ENCODE peak calls at places on chromosomes 3 and 15, in seven cellular contexts. One of them, this sample, is unnamed.

GRCh38 chr3:174859109-174859735 is at the start of gene NAALADL2:
- DNase-seq in KBM-7: no peak
- DNase-seq in RWPE1: no peak
- DNase-seq in stomach: no peak
- DNase-seq in sigmoid colon: no peak
- DNase-seq in substantia nigra: no peak
- DNase-seq in effector CD4-positive, alpha-beta T cell: no peak
- DNase-seq in this sample: no peak

GRCh38 chr3:62659660-62660059 is 215.6 kb downstream of the CADPS start:
- DNase-seq in KBM-7: no peak
- DNase-seq in RWPE1: no peak
- DNase-seq in stomach: no peak
- DNase-seq in sigmoid colon: no peak
- DNase-seq in substantia nigra: no peak
- DNase-seq in effector CD4-positive, alpha-beta T cell: no peak
- DNase-seq in this sample: no peak

GRCh38 chr15:38217181-38217580 is 35.5 kb upstream of the SPRED1 start:
- DNase-seq in KBM-7: no peak
- DNase-seq in RWPE1: peak
- DNase-seq in stomach: no peak
- DNase-seq in sigmoid colon: no peak
- DNase-seq in substantia nigra: no peak
- DNase-seq in effector CD4-positive, alpha-beta T cell: no peak
- DNase-seq in this sample: no peak

GRCh38 chr3:33044676-33045075 is 52.3 kb downstream of the GLB1 start:
- DNase-seq in KBM-7: no peak
- DNase-seq in RWPE1: no peak
- DNase-seq in stomach: no peak
- DNase-seq in sigmoid colon: no peak
- DNase-seq in substantia nigra: no peak
- DNase-seq in effector CD4-positive, alpha-beta T cell: peak
- DNase-seq in this sample: no peak

GRCh38 chr3:33401781-33402180 is 38.4 kb downstream of the UBP1 start:
- DNase-seq in KBM-7: no peak
- DNase-seq in RWPE1: no peak
- DNase-seq in stomach: no peak
- DNase-seq in sigmoid colon: no peak
- DNase-seq in substantia nigra: no peak
- DNase-seq in effector CD4-positive, alpha-beta T cell: no peak
- DNase-seq in this sample: no peak

GRCh38 chr3:47348411-47349154 is 32.2 kb upstream of the PTPN23 start:
- DNase-seq in KBM-7: no peak
- DNase-seq in RWPE1: no peak
- DNase-seq in stomach: no peak
- DNase-seq in sigmoid colon: peak
- DNase-seq in substantia nigra: no peak
- DNase-seq in effector CD4-positive, alpha-beta T cell: no peak
- DNase-seq in this sample: no peak

GRCh38 chr3:150232992-150233451 is 175.1 kb upstream of the TSC22D2 start:
- DNase-seq in KBM-7: no peak
- DNase-seq in RWPE1: peak
- DNase-seq in stomach: peak
- DNase-seq in sigmoid colon: no peak
- DNase-seq in substantia nigra: no peak
- DNase-seq in effector CD4-positive, alpha-beta T cell: no peak
- DNase-seq in this sample: no peak

GRCh38 chr3:23162939-23163338 is 40.2 kb upstream of the UBE2E2 start:
- DNase-seq in KBM-7: no peak
- DNase-seq in RWPE1: no peak
- DNase-seq in stomach: no peak
- DNase-seq in sigmoid colon: no peak
- DNase-seq in substantia nigra: no peak
- DNase-seq in effector CD4-positive, alpha-beta T cell: no peak
- DNase-seq in this sample: no peak

GRCh38 chr15:40146037-40146436 is 14.8 kb upstream of the BUB1B start:
- DNase-seq in KBM-7: no peak
- DNase-seq in RWPE1: peak
- DNase-seq in stomach: no peak
- DNase-seq in sigmoid colon: no peak
- DNase-seq in substantia nigra: no peak
- DNase-seq in effector CD4-positive, alpha-beta T cell: no peak
- DNase-seq in this sample: no peak

GRCh38 chr15:70722266-70723123 is 40.9 kb downstream of the UACA start:
- DNase-seq in KBM-7: peak
- DNase-seq in RWPE1: peak
- DNase-seq in stomach: no peak
- DNase-seq in sigmoid colon: no peak
- DNase-seq in substantia nigra: no peak
- DNase-seq in effector CD4-positive, alpha-beta T cell: no peak
- DNase-seq in this sample: no peak

GRCh38 chr3:148866261-148866660 is 1.2 kb downstream of the CPA3 start:
- DNase-seq in KBM-7: no peak
- DNase-seq in RWPE1: no peak
- DNase-seq in stomach: no peak
- DNase-seq in sigmoid colon: no peak
- DNase-seq in substantia nigra: no peak
- DNase-seq in effector CD4-positive, alpha-beta T cell: no peak
- DNase-seq in this sample: no peak

GRCh38 chr3:99532246-99532645 is 106.1 kb upstream of the COL8A1 start:
- DNase-seq in KBM-7: peak
- DNase-seq in RWPE1: no peak
- DNase-seq in stomach: peak
- DNase-seq in sigmoid colon: no peak
- DNase-seq in substantia nigra: no peak
- DNase-seq in effector CD4-positive, alpha-beta T cell: no peak
- DNase-seq in this sample: no peak